ENCODE peak calls at places on chromosomes 11 and 22, in seven cellular contexts. C is testis, O is body of pancreas, Q is H54, V is NB4, Z is thyroid gland, E is A549. U is an unnamed sample.

GRCh38 chr22:35900483-35901168 is 128.0 kb downstream of the RBFOX2 start:
- DNase-seq in Q (no peak), E (peak; percentile 56), O (no peak), C (no peak), V (peak; percentile 16), Z (no peak), U (no peak)

GRCh38 chr11:119100246-119100959 is 1.2 kb downstream of the DPAGT1 start:
- DNase-seq in E (peak; percentile 51), Z (no peak), C (no peak), V (peak; percentile 68), Q (no peak), O (no peak), U (peak; percentile 57)

GRCh38 chr11:96567193-96567592 is 177.4 kb downstream of the JRKL start:
- DNase-seq in Z (no peak), C (no peak), Q (no peak), O (no peak), E (no peak), V (no peak), U (no peak)

GRCh38 chr11:26947379-26947844 is 46.5 kb upstream of the FIBIN start:
- DNase-seq in E (peak; percentile 2), C (peak; percentile 26), Q (no peak), V (no peak), O (peak; percentile 15), Z (peak; percentile 62), U (no peak)

GRCh38 chr11:130180491-130180890 is 20.9 kb downstream of the ST14 start:
- DNase-seq in O (no peak), Z (peak; percentile 41), C (no peak), E (no peak), V (no peak), Q (no peak), U (no peak)

GRCh38 chr11:72239296-72239848 is 4.6 kb downstream of the PHOX2A start:
- DNase-seq in E (no peak), C (no peak), Z (no peak), Q (no peak), V (peak; percentile 59), O (no peak), U (peak; percentile 55)

GRCh38 chr22:32603651-32604540 is 129.3 kb downstream of the FBXO7 start:
- DNase-seq in V (no peak), C (no peak), Z (no peak), O (no peak), E (no peak), Q (no peak), U (no peak)

GRCh38 chr11:16986434-16987204 is 27.6 kb downstream of the PLEKHA7 start:
- DNase-seq in O (peak; percentile 95), C (peak; percentile 45), Q (peak; percentile 33), E (no peak), V (no peak), Z (peak; percentile 92), U (no peak)

GRCh38 chr22:49011769-49012598 is 815.7 kb downstream of the BRD1 start:
- DNase-seq in Z (no peak), V (no peak), C (peak; percentile 14), O (no peak), Q (no peak), E (no peak), U (no peak)

GRCh38 chr22:28904211-28904808 is 20.9 kb downstream of the ZNRF3 start:
- DNase-seq in E (no peak), Q (no peak), Z (no peak), V (no peak), C (no peak), O (no peak), U (no peak)

GRCh38 chr22:37358917-37359316 is 68.4 kb downstream of the ELFN2 start:
- DNase-seq in Q (peak; percentile 30), C (no peak), Z (no peak), O (no peak), V (no peak), E (no peak), U (no peak)

GRCh38 chr22:35645646-35646045 is 2.6 kb upstream of the APOL6 start:
- DNase-seq in Q (no peak), V (no peak), C (no peak), Z (no peak), E (no peak), O (no peak), U (no peak)

GRCh38 chr11:88484873-88485621 is 147.5 kb upstream of the CTSC start:
- DNase-seq in O (peak; percentile 25), V (peak; percentile 76), C (peak; percentile 53), Q (no peak), E (peak; percentile 58), Z (no peak), U (peak; percentile 46)

GRCh38 chr22:26646158-26646557 is 11.2 kb upstream of the MIAT start:
- DNase-seq in E (no peak), V (no peak), O (no peak), Z (no peak), C (no peak), Q (no peak), U (no peak)

GRCh38 chr22:23063539-23064380 is 6.6 kb upstream of the GNAZ start:
- DNase-seq in Z (no peak), C (peak; percentile 10), O (no peak), Q (no peak), E (no peak), V (no peak), U (no peak)

GRCh38 chr11:697028-697491 is 1.4 kb downstream of the TMEM80 start:
- DNase-seq in C (no peak), V (peak; percentile 35), E (no peak), Q (no peak), Z (peak; percentile 80), O (peak; percentile 43), U (no peak)

GRCh38 chr11:693887-694562 is 997 bp downstream of the DEAF1 start:
- DNase-seq in V (no peak), Z (no peak), E (no peak), Q (no peak), O (peak; percentile 55), C (no peak), U (no peak)

GRCh38 chr11:695332-695605 is 247 bp upstream of the DEAF1 start:
- DNase-seq in Z (no peak), E (no peak), V (no peak), C (no peak), Q (no peak), O (no peak), U (no peak)

GRCh38 chr11:694563-695331 is at the start of gene DEAF1:
- DNase-seq in E (peak; percentile 97), Q (peak; percentile 73), C (peak; percentile 98), O (peak; percentile 99), Z (peak; percentile 99), V (peak; percentile 97), U (peak; percentile 99)

DNA sequence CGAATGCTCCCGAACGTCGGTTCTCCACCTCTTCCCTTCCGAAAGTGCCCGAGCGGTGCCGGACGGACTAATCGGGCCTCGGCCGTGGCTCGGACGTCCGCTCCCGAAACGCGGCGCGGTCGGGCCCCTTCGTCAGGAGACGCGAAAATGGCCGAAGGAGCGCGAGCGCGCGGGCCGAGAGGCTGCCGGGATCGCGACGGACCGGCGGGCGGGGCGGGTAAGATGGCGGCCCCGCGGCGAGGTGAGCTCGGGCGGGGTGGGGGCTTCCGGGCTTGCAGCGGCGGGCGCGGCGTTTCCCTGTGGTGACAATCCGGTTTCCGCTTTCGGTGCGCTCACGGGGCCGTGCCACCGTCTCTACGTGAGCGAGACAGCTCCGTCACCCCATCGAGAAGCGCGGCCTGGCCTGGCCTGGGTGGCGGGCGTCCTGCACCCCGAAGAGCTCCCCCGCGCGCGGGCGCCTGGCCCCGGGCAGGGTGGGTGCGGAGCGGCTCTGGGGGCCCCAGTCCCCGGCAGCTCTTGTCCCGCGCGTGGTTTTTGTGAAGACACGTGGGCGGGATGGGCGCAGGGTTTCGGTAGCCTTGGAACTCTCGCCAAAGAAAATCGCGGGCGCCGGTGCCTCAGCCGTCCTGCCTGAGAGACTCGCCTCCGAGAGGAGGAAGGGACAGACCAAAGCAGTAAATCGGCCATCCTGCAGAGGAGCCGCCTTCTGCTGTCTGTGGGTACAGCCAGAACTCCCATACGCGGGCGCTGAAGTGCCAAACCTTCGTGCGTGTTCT is at the start of gene TMEM80:
- DNase-seq in O (peak; percentile 99), Q (peak; percentile 75), V (peak; percentile 98), E (peak; percentile 98), Z (peak; percentile 100), C (peak; percentile 99), U (peak; percentile 99)
- TF ChIP-seq POLR2A in O (peak; percentile 83), Q (peak; percentile 93), V (peak; percentile 64), E (peak; percentile 89), Z (peak; percentile 91), C (no peak), U (peak; percentile 65)

DNA sequence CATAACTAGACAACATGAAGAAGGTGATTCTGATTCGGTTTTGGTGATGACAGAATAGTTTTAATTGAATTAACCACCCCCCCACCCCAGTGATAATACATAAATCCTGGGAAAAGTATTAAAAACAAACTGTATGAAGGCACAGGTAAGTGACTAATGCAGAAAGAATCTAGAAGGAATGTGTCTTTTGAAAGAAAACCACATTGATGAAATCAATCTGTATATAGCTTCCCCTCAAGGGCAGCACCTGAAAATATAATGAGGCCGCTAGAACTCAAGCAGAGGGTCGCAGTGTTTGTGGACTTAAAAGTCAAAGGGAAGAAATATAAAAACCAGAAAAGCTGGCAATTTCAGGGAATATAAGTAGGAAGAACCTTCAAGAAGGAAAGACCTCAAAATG is 580.5 kb upstream of the CHORDC1 start:
- DNase-seq in V (no peak), C (no peak), E (no peak), Q (no peak), O (no peak), Z (no peak), U (no peak)
- TF ChIP-seq POLR2A in V (no peak), C (no peak), E (no peak), Q (no peak), O (no peak), Z (no peak), U (no peak)

DNA sequence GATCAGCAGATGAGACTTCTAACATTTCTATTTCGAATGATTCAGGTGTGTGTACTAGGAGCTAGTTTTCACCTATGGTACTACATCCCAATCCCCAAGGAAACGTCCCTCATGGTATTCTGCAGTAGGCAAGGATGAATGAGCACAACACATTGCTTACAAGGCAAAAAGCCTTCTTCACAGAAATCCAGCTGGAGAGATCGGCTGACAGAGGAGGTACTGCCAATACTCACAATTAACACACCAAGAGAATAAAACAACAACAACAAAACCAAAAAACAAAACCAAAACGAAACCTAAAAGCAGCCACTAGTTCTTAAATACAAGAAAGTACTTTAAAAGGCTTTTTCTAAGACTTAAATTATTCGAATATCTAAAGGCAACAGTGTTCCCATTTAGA is 101.4 kb downstream of the PICALM start:
- DNase-seq in O (no peak), V (no peak), Q (no peak), Z (no peak), C (peak; percentile 32), E (no peak), U (no peak)
- TF ChIP-seq POLR2A in O (no peak), V (no peak), Q (no peak), Z (no peak), C (no peak), E (no peak), U (no peak)

GRCh38 chr11:108608548-108608947 is 15.0 kb upstream of the EXPH5 start:
- DNase-seq in Z (no peak), O (no peak), E (no peak), V (no peak), Q (no peak), C (no peak), U (no peak)
- TF ChIP-seq POLR2A in Z (no peak), O (no peak), E (no peak), V (no peak), Q (no peak), C (no peak), U (no peak)

U was measured in erythroblast.